ENCODE peak calls at places on chromosomes 2 and 18, in six cellular contexts. Z is stomach, D is sigmoid colon, Y is GM23338, O is endothelial cell of umbilical vein, Q is HCT116. R is an unnamed sample.

GRCh38 chr2:72032481-72033041 is 115.1 kb downstream of the CYP26B1 start:
- DNase-seq in Z (no peak), D (no peak), Y (no peak), O (no peak), Q (no peak), R (peak)

GRCh38 chr2:135168119-135168872 is 116.2 kb downstream of the RAB3GAP1 start:
- DNase-seq in Z (no peak), D (no peak), Y (no peak), O (no peak), Q (no peak), R (no peak)

GRCh38 chr18:7452331-7452730 is 114.8 kb upstream of the PTPRM start:
- DNase-seq in Z (no peak), D (no peak), Y (peak), O (peak), Q (peak), R (no peak)

GRCh38 chr18:4284528-4284927 is 170.6 kb downstream of the DLGAP1 start:
- DNase-seq in Z (no peak), D (no peak), Y (no peak), O (no peak), Q (no peak), R (no peak)

GRCh38 chr2:6832556-6832955 is 33.2 kb downstream of the CMPK2 start:
- DNase-seq in Z (no peak), D (no peak), Y (no peak), O (no peak), Q (no peak), R (no peak)

GRCh38 chr2:72538486-72538885 is 287.3 kb downstream of the EXOC6B start:
- DNase-seq in Z (no peak), D (no peak), Y (no peak), O (no peak), Q (no peak), R (no peak)

GRCh38 chr2:169285528-169285927 is 76.8 kb downstream of the LRP2 start:
- DNase-seq in Z (no peak), D (no peak), Y (peak), O (no peak), Q (no peak), R (no peak)

GRCh38 chr18:21678897-21679296 is 25.7 kb downstream of the ABHD3 start:
- DNase-seq in Z (no peak), D (no peak), Y (no peak), O (peak), Q (no peak), R (no peak)

GRCh38 chr2:240604291-240604938 is 17.9 kb downstream of the CAPN10 start:
- DNase-seq in Z (peak), D (peak), Y (peak), O (peak), Q (peak), R (no peak)

GRCh38 chr2:207662203-207662602 is 37.0 kb upstream of the METTL21A start:
- DNase-seq in Z (no peak), D (no peak), Y (no peak), O (no peak), Q (no peak), R (no peak)
- TF ChIP-seq POLR2AphosphoS5 in Z (no peak), D (no peak), Y (no peak), O (no peak), Q (no peak), R (no peak)

GRCh38 chr2:144834954-144835633 is 315.2 kb upstream of the ZEB2 start:
- DNase-seq in Z (no peak), D (peak), Y (no peak), O (peak), Q (no peak), R (no peak)
- H3K4me3 ChIP-seq in Z (no peak), D (no peak), Y (no peak), O (no peak), Q (no peak), R (no peak)

GRCh38 chr2:190062617-190063016 is at the start of gene MSTN:
- DNase-seq in Z (no peak), D (no peak), Y (no peak), O (no peak), Q (no peak), R (no peak)

GRCh38 chr2:190062053-190062452 is 476 bp downstream of the MSTN start:
- DNase-seq in Z (no peak), D (no peak), Y (no peak), O (no peak), Q (no peak), R (no peak)

GRCh38 chr2:190063624-190064023 is 1.1 kb upstream of the MSTN start:
- DNase-seq in Z (no peak), D (no peak), Y (no peak), O (no peak), Q (no peak), R (no peak)

GRCh38 chr2:190060019-190060418 is 2.5 kb downstream of the MSTN start:
- DNase-seq in Z (no peak), D (no peak), Y (no peak), O (no peak), Q (no peak), R (no peak)

DNA sequence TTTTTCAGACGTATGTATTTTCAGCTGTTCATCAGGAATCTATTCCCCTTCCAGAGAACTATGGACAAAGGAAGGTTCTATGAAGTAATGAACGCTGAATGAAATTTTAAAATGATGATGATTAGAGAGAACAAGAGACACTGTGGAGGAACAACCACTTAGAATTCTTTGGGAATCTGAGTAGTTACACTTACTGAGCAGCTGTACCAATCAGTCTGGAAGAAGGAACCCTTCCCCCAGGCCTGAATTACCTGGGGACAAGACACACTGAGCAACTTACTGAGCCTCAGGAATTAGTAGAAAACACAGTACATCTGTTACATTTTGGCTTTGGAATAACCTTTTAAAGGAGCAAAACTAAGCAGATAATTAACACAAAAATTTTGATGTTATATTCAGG is 1.9 kb downstream of the MSTN start:
- DNase-seq in Z (no peak), D (no peak), Y (no peak), O (no peak), Q (no peak), R (no peak)
- H3K27ac ChIP-seq in Z (no peak), D (no peak), Y (no peak), O (no peak), Q (no peak), R (no peak)

GRCh38 chr2:230912046-230912445 is 13.0 kb downstream of the GPR55 start:
- DNase-seq in Z (no peak), D (no peak), Y (no peak), O (no peak), Q (no peak), R (no peak)
- TF ChIP-seq POLR2AphosphoS5 in Z (no peak), D (no peak), Y (no peak), O (no peak), Q (no peak), R (no peak)

DNA sequence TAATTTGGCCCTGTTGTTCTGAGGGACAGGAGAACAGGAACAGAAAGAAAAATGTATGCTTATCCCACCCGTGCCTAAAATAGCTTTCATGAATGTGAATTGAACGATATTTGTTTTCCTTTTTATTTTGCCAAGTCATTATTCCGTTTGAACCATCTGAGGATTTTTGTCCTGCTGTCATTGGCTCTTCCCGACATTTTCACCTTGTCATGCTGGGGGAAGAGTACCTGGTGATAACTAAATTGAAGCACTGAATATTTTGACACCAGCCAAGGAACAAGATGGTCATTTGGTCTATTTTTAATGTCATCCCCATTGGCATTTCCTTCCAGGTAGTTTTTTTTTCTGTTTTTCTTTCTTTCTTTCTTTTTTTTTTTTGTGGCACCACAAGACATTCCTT is 204.1 kb downstream of the DCC start:
- DNase-seq in Z (no peak), D (no peak), Y (no peak), O (no peak), Q (no peak), R (no peak)
- H3K4me3 ChIP-seq in Z (no peak), D (no peak), Y (no peak), O (no peak), Q (no peak), R (no peak)

GRCh38 chr2:68292108-68292710 is 27.5 kb downstream of the CNRIP1 start:
- DNase-seq in Z (no peak), D (no peak), Y (peak), O (peak), Q (peak), R (no peak)
- H3K27ac ChIP-seq in Z (no peak), D (no peak), Y (no peak), O (no peak), Q (no peak), R (no peak)

GRCh38 chr2:68732036-68732435 is 2.6 kb upstream of the ARHGAP25 start:
- DNase-seq in Z (no peak), D (no peak), Y (no peak), O (no peak), Q (no peak), R (peak)
- TF ChIP-seq POLR2AphosphoS5 in Z (no peak), D (no peak), Y (no peak), O (no peak), Q (no peak), R (no peak)

GRCh38 chr2:218334531-218334930 is 22.1 kb upstream of the CATIP start:
- DNase-seq in Z (no peak), D (no peak), Y (no peak), O (no peak), Q (no peak), R (no peak)
- H3K4me3 ChIP-seq in Z (no peak), D (no peak), Y (no peak), O (no peak), Q (no peak), R (no peak)

DNA sequence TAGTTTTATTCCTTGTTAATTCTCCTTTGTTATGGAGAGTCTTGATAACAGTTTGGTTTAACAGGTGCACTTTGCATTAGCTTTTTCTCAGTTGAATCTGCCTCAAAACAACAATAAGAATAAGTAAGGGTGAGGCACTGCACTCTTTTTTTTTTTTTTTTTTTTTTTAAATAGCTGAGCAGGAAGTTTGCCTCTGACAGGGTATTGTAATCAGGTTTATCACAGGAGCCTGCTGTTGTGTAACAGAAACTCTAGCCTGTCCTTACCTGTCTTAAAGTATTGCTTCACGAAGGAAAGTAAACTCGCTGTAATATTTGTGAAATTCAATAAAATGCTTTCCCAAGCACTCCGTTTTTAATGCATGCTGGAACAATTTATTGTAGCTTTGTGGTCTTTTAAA is 52.4 kb downstream of the TAF1B start:
- DNase-seq in Z (no peak), D (no peak), Y (no peak), O (peak), Q (no peak), R (no peak)
- H3K27ac ChIP-seq in Z (no peak), D (no peak), Y (peak), O (no peak), Q (no peak), R (peak)

GRCh38 chr2:43424262-43425207 is 171.3 kb downstream of the THADA start:
- DNase-seq in Z (no peak), D (no peak), Y (no peak), O (no peak), Q (no peak), R (no peak)
- TF ChIP-seq POLR2AphosphoS5 in Z (no peak), D (peak), Y (no peak), O (no peak), Q (no peak), R (peak)